ENCODE peak calls at places on chromosomes 11 and 22, in eight cellular contexts. E is suprapubic skin; Z is CD4-positive, CD25-positive, alpha-beta regulatory T cell; W is H9; G is neuronal stem cell; J is CD8-positive, alpha-beta T cell; N is heart right ventricle; F is iPS DF 6.9. A is an unnamed sample.

GRCh38 chr22:17797721-17798559 is 23.7 kb upstream of the BID start:
- DNase-seq in E (no peak), Z (no peak), W (no peak), G (no peak), J (no peak), N (no peak), F (no peak), A (no peak)

GRCh38 chr22:19446603-19447387 is 716 bp downstream of the C22orf39 start:
- DNase-seq in E (no peak), Z (no peak), W (peak; percentile 71), G (peak; percentile 48), J (no peak), N (no peak), F (no peak), A (no peak)

GRCh38 chr11:96948066-96948465 is 558.3 kb downstream of the JRKL start:
- DNase-seq in E (no peak), Z (no peak), W (no peak), G (no peak), J (no peak), N (no peak), F (no peak), A (no peak)

GRCh38 chr11:95193541-95193940 is 37.5 kb downstream of the SESN3 start:
- DNase-seq in E (no peak), Z (no peak), W (no peak), G (no peak), J (no peak), N (no peak), F (no peak), A (no peak)

GRCh38 chr22:43820671-43821305 is 8.7 kb upstream of the EFCAB6 start:
- DNase-seq in E (no peak), Z (no peak), W (peak; percentile 27), G (no peak), J (no peak), N (no peak), F (no peak), A (no peak)

GRCh38 chr11:74050465-74050864 is 41.6 kb upstream of the UCP3 start:
- DNase-seq in E (no peak), Z (no peak), W (no peak), G (no peak), J (no peak), N (no peak), F (no peak), A (no peak)

GRCh38 chr11:124801014-124801413 is 808 bp upstream of the MSANTD2 start:
- DNase-seq in E (no peak), Z (no peak), W (no peak), G (no peak), J (no peak), N (no peak), F (no peak), A (no peak)

GRCh38 chr11:12410006-12410728 is 32.8 kb downstream of the PARVA start:
- DNase-seq in E (no peak), Z (no peak), W (peak; percentile 49), G (no peak), J (no peak), N (no peak), F (no peak), A (no peak)

GRCh38 chr11:26599876-26600434 is 27.9 kb upstream of the MUC15 start:
- DNase-seq in E (no peak), Z (no peak), W (no peak), G (no peak), J (no peak), N (no peak), F (no peak), A (no peak)

GRCh38 chr11:27183672-27184457 is 143.2 kb downstream of the BBOX1 start:
- DNase-seq in E (no peak), Z (peak; percentile 3), W (no peak), G (peak; percentile 60), J (peak; percentile 29), N (peak; percentile 59), F (peak; percentile 29), A (no peak)

GRCh38 chr11:114889464-114890065 is 211.2 kb downstream of the NXPE2 start:
- DNase-seq in E (no peak), Z (no peak), W (no peak), G (peak; percentile 53), J (no peak), N (peak; percentile 38), F (no peak), A (no peak)

GRCh38 chr11:122655527-122656072 is at the start of gene UBASH3B:
- DNase-seq in E (peak; percentile 87), Z (peak; percentile 53), W (peak; percentile 91), G (peak; percentile 79), J (peak; percentile 63), N (peak; percentile 79), F (no peak), A (peak; percentile 50)

GRCh38 chr11:44963948-44964347 is 13.3 kb upstream of the TP53I11 start:
- DNase-seq in E (no peak), Z (no peak), W (no peak), G (no peak), J (no peak), N (no peak), F (no peak), A (no peak)

GRCh38 chr11:35364101-35364780 is 55.1 kb downstream of the SLC1A2 start:
- DNase-seq in E (peak; percentile 85), Z (no peak), W (no peak), G (no peak), J (no peak), N (peak; percentile 70), F (no peak), A (no peak)

GRCh38 chr11:20621679-20622078 is 22.3 kb downstream of the SLC6A5 start:
- DNase-seq in E (no peak), Z (no peak), W (peak; percentile 64), G (no peak), J (no peak), N (no peak), F (no peak), A (no peak)

GRCh38 chr11:127063191-127063590 is 62.6 kb upstream of the KIRREL3 start:
- DNase-seq in E (no peak), Z (no peak), W (no peak), G (no peak), J (no peak), N (no peak), F (no peak), A (no peak)

GRCh38 chr11:45616802-45617549 is 48.4 kb downstream of the CHST1 start:
- DNase-seq in E (no peak), Z (no peak), W (no peak), G (no peak), J (no peak), N (no peak), F (no peak), A (no peak)

GRCh38 chr22:48359613-48359965 is 1468.1 kb downstream of the BRD1 start:
- DNase-seq in E (no peak), Z (no peak), W (no peak), G (no peak), J (no peak), N (no peak), F (no peak), A (no peak)

GRCh38 chr22:48361099-48361639 is 1466.5 kb downstream of the BRD1 start:
- DNase-seq in E (no peak), Z (no peak), W (no peak), G (no peak), J (no peak), N (no peak), F (no peak), A (no peak)

GRCh38 chr22:48357196-48357595 is 1470.5 kb downstream of the BRD1 start:
- DNase-seq in E (no peak), Z (no peak), W (peak; percentile 86), G (no peak), J (no peak), N (no peak), F (no peak), A (no peak)

GRCh38 chr22:48357961-48358360 is 1469.7 kb downstream of the BRD1 start:
- DNase-seq in E (no peak), Z (no peak), W (no peak), G (no peak), J (no peak), N (no peak), F (no peak), A (no peak)

GRCh38 chr22:48358886-48359612 is 1468.6 kb downstream of the BRD1 start:
- DNase-seq in E (no peak), Z (no peak), W (no peak), G (no peak), J (no peak), N (no peak), F (no peak), A (no peak)
- H3K9me3 ChIP-seq in E (no peaks in the 10 kb centered on the region), Z (no peaks in the 10 kb centered on the region), W (no peaks in the 10 kb centered on the region), G (no peaks in the 10 kb centered on the region), J (no peaks in the 10 kb centered on the region), N (no peaks in the 10 kb centered on the region), F (peaks cover 31% of the 10 kb centered on the region), A (no peaks in the 10 kb centered on the region)

GRCh38 chr22:47219789-47220188 is 457.3 kb downstream of the TBC1D22A start:
- DNase-seq in E (no peak), Z (no peak), W (no peak), G (no peak), J (no peak), N (no peak), F (no peak), A (no peak)
- H3K9me3 ChIP-seq in E (no peaks in the 10 kb centered on the region), Z (no peaks in the 10 kb centered on the region), W (peaks cover 47% of the 10 kb centered on the region), G (peaks cover 33% of the 10 kb centered on the region), J (no peaks in the 10 kb centered on the region), N (peaks cover 6% of the 10 kb centered on the region), F (peaks cover 22% of the 10 kb centered on the region), A (no peaks in the 10 kb centered on the region)

GRCh38 chr11:78408619-78409018 is 9.0 kb downstream of the GAB2 start:
- DNase-seq in E (no peak), Z (no peak), W (no peak), G (no peak), J (no peak), N (no peak), F (no peak), A (no peak)
- H3K9me3 ChIP-seq in E (peaks cover 9% of the 10 kb centered on the region), Z (peaks cover 8% of the 10 kb centered on the region), W (no peaks in the 10 kb centered on the region), G (no peaks in the 10 kb centered on the region), J (no peaks in the 10 kb centered on the region), N (peaks cover 34% of the 10 kb centered on the region), F (no peaks in the 10 kb centered on the region), A (no peaks in the 10 kb centered on the region)

GRCh38 chr22:48316245-48316875 is 1511.3 kb downstream of the BRD1 start:
- DNase-seq in E (peak; percentile 73), Z (no peak), W (peak; percentile 20), G (no peak), J (no peak), N (no peak), F (no peak), A (no peak)

GRCh38 chr22:48316876-48317250 is 1510.8 kb downstream of the BRD1 start:
- DNase-seq in E (no peak), Z (no peak), W (peak; percentile 14), G (no peak), J (no peak), N (no peak), F (no peak), A (no peak)

GRCh38 chr22:48318575-48319320 is 1508.9 kb downstream of the BRD1 start:
- DNase-seq in E (peak; percentile 71), Z (no peak), W (no peak), G (no peak), J (no peak), N (no peak), F (no peak), A (no peak)

GRCh38 chr22:48319321-48320047 is 1508.2 kb downstream of the BRD1 start:
- DNase-seq in E (no peak), Z (no peak), W (no peak), G (no peak), J (no peak), N (no peak), F (no peak), A (no peak)

DNA sequence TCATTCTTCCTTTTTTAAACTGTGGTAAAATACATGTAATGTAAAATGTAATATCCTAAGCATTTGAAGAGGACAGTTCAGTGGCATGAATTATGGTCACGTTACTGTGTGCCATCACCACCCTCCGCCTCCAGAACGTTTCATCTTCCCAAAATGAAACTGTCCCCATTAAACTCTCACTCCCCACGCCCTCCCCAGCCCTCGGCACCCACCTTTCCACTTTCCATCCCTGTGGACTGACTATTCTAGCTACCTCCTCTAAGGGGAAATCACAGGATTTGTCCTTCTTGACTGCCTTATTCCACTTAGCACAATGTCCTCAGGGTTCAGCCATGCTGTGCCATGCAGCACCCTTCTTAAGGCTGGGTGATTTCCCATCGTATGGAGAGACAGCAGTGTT is 1509.5 kb downstream of the BRD1 start:
- DNase-seq in E (peak; percentile 64), Z (no peak), W (no peak), G (no peak), J (no peak), N (no peak), F (no peak), A (no peak)
- H3K9me3 ChIP-seq in E (no peaks in the 10 kb centered on the region), Z (no peaks in the 10 kb centered on the region), W (no peaks in the 10 kb centered on the region), G (no peaks in the 10 kb centered on the region), J (no peaks in the 10 kb centered on the region), N (no peaks in the 10 kb centered on the region), F (peaks cover 47% of the 10 kb centered on the region), A (no peaks in the 10 kb centered on the region)

A was measured in T-helper 17 cell.